ENCODE peak calls at places on chromosomes 12 and 14, in seven cellular contexts. G is K562, N is HCT116, V is SK-N-SH, P is HepG2, X is H1, M is GM12878. C is an unnamed sample.

GRCh38 chr14:95573313-95573712 is 38.5 kb downstream of the GLRX5 start:
- DNase-seq in V (no peak), P (no peak), X (no peak), M (no peak), N (no peak), G (no peak), C (no peak)

GRCh38 chr12:83016226-83016835 is 329.6 kb downstream of the TMTC2 start:
- DNase-seq in P (peak), N (peak), M (no peak), X (no peak), G (peak), V (no peak), C (no peak)

GRCh38 chr12:131963381-131963780 is 13.6 kb downstream of the EP400 start:
- DNase-seq in G (peak), V (no peak), M (no peak), N (no peak), X (no peak), P (no peak), C (no peak)

GRCh38 chr14:31505411-31505810 is 17.6 kb upstream of the GPR33 start:
- DNase-seq in G (no peak), P (no peak), M (no peak), X (no peak), N (no peak), V (no peak), C (no peak)

GRCh38 chr12:24396266-24396665 is 446.8 kb upstream of the SOX5 start:
- DNase-seq in P (no peak), V (no peak), N (no peak), X (no peak), G (no peak), M (no peak), C (no peak)

GRCh38 chr12:95774311-95775045 is 16.1 kb downstream of the NTN4 start:
- DNase-seq in X (no peak), G (no peak), N (no peak), V (no peak), P (no peak), M (no peak), C (no peak)

GRCh38 chr14:68285421-68286179 is 466.0 kb downstream of the RAD51B start:
- DNase-seq in M (peak), N (no peak), G (no peak), V (no peak), X (no peak), P (no peak), C (no peak)

GRCh38 chr12:111393700-111394275 is 11.9 kb upstream of the SH2B3 start:
- DNase-seq in V (peak), N (no peak), P (no peak), M (no peak), X (no peak), G (no peak), C (no peak)

GRCh38 chr14:75369506-75369905 is 58.3 kb upstream of the JDP2 start:
- DNase-seq in X (no peak), V (no peak), N (no peak), M (no peak), G (no peak), P (no peak), C (no peak)

GRCh38 chr12:69906411-69907216 is 81.6 kb downstream of the MYRFL start:
- DNase-seq in M (peak), N (no peak), X (no peak), P (no peak), G (no peak), V (no peak), C (peak)

GRCh38 chr12:6292606-6293005 is 17.9 kb upstream of the PLEKHG6 start:
- DNase-seq in P (peak), G (no peak), X (no peak), V (no peak), M (no peak), N (no peak), C (no peak)

GRCh38 chr12:78004451-78005093 is 173.9 kb downstream of the NAV3 start:
- DNase-seq in V (no peak), X (no peak), M (no peak), P (no peak), G (no peak), N (no peak), C (no peak)

DNA sequence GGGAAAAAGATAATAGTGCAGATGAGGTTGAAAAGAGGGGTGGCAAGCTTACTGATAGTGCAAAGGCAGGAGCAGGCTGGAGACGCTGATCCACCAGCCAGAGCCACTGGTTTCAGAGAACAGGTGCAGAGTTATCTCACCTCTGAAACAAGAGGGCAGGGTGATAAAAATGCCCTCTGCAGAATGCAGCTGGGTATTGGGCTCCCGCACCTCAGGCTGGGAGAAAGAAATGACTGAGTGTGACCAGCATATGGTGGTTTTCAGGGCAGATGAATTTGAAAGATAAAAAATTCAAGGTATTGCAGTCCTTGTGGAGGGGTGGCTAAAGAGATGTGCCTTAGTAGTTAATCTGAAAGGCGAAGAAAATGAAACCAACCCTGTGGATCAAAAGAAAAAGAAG is 2.9 kb upstream of the TMEM30B start:
- DNase-seq in M (no peak), N (no peak), P (no peak), X (no peak), G (no peak), V (no peak), C (no peak)
- TF ChIP-seq JUND in M (no peak), N (no peak), P (no peak), X (no peak), G (no peak), V (no peak), C (no peak)

GRCh38 chr12:84983289-84983688 is 52.8 kb downstream of the TSPAN19 start:
- DNase-seq in P (no peak), X (no peak), G (no peak), V (no peak), M (no peak), N (no peak), C (no peak)

GRCh38 chr12:84982888-84983287 is 53.2 kb downstream of the TSPAN19 start:
- DNase-seq in P (no peak), G (no peak), V (no peak), N (no peak), X (no peak), M (no peak), C (no peak)

GRCh38 chr12:84986586-84986985 is 49.5 kb downstream of the TSPAN19 start:
- DNase-seq in M (no peak), N (no peak), P (no peak), G (no peak), X (no peak), V (no peak), C (no peak)
- TF ChIP-seq JUND in M (no peak), N (no peak), P (no peak), G (no peak), X (no peak), V (no peak), C (no peak)

GRCh38 chr14:101026341-101026740 is 122.8 kb upstream of the RTL1 start:
- DNase-seq in X (no peak), G (no peak), N (no peak), V (no peak), M (no peak), P (no peak), C (no peak)

GRCh38 chr14:101022916-101023435 is 119.5 kb upstream of the RTL1 start:
- DNase-seq in N (no peak), X (no peak), V (no peak), G (no peak), M (no peak), P (no peak), C (no peak)

GRCh38 chr14:101025131-101025530 is 121.6 kb upstream of the RTL1 start:
- DNase-seq in X (no peak), P (no peak), V (no peak), G (no peak), N (no peak), M (no peak), C (no peak)

GRCh38 chr14:101025656-101026055 is 122.1 kb upstream of the RTL1 start:
- DNase-seq in M (no peak), G (no peak), X (no peak), V (no peak), P (no peak), N (no peak), C (no peak)

GRCh38 chr14:101024686-101025085 is 121.2 kb upstream of the RTL1 start:
- DNase-seq in M (no peak), X (no peak), P (no peak), G (no peak), N (no peak), V (no peak), C (no peak)
- TF ChIP-seq JUND in M (no peak), X (no peak), P (no peak), G (no peak), N (no peak), V (no peak), C (no peak)

DNA sequence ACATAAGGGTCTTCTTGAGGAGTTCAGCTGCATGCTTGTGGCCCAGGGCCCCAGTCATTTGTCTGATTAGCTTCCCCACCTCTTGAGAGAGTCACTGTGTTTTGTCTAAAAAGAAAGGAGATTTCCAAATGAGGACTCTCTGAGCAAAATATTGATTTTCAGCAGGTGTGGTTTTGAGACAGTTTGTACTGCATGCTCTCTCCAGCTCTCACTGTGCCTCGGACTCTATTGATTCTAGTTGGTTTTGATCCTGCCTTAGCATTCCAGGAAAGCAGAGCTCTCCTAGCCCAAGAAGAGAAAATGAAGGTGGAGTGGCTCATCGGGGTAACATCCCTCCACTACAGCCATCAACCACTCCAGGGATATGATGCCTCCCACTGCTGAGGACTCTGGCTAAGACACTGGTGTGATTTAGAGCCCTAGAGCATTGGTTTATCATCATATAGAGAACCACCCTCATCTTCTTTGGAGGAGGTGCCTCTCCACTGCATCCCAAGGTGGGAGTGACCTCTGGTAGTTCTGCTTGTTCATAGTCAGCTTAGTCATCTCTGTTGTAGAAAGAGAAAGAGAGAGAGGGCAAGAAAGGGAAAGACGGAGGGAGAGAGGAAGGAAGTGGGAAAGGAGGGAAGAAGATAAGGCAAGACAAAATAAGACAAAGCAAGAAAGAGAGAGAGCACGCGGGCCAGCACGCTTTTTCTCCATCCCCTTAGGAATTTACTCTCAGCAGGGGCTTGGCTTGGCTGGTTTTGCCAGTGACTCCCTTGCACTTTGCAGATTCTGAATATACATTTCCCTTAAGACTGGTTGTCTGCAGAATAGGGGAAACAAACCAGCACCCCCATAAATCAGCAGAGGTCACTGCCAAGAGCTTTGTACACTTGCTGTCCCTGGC is 365.6 kb downstream of the DPF3 start:
- DNase-seq in M (no peak), G (no peak), P (no peak), N (no peak), X (no peak), V (no peak), C (no peak)
- TF ChIP-seq JUND in M (no peak), G (no peak), P (no peak), N (no peak), X (no peak), V (no peak), C (no peak)

DNA sequence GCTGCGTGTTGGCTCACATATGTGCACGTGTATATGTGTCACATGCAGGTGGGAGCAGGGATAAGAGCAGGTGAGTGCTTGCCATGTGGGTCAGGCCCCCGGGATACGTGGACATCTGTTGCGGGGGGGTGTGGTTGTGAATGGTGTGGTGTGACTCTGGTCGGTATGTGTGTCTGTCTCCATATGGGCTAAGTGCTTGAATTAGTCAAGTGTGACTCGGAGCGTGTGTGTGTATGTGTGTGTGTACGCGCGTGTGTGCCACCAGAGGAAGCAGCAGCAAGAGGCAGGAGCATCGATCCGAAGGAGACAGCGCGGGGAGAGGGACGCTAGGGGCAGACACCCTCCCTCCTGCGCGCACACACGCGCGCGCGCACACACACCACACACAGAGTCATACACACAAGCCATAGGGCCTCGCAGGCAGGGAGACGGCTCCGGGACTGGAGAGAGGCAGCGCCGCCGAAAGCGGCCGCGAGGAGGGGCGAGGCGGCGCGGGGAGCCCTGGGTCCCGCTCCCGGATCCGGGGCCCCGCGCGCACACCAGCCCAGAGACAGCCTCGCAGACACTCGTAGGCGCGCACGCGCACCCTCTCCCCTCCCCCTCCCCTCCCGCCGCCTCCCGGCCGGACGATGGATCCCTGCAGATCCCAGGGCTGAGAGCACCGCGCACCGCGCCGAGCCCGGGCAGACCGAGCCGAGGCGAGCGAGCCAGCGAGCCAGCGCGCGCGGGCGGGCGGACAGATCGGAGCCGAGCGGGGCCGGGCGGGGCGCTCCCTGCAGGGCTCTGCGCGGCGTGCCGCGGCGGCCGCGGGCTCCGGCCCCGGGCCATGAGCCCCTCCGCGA is at the start of gene ASIC1:
- DNase-seq in V (peak), G (peak), X (no peak), N (peak), M (no peak), P (no peak), C (peak)
- TF ChIP-seq JUND in V (no peak), G (no peak), X (no peak), N (no peak), M (no peak), P (no peak), C (no peak)

C was measured in T47D.